ENCODE peak calls at places on chromosomes 13 and 19, in four cellular contexts. P, W, L and O are unnamed samples.
A peak's percentile ranks its signal among the peaks of the same experiment; 100 is the strongest.

GRCh38 chr13:25692156-25692555 is 320.4 kb downstream of the ATP8A2 start:
- DNase-seq in P (no peak), L (no peak), W (no peak), O (no peak)

GRCh38 chr13:104773775-104774174 is 1707.6 kb upstream of the SLC10A2 start:
- DNase-seq in P (no peak), L (no peak), W (no peak), O (peak; percentile 51)

GRCh38 chr13:103539265-103539664 is 473.0 kb upstream of the SLC10A2 start:
- DNase-seq in W (no peak), L (no peak), P (no peak), O (peak; percentile 94)

GRCh38 chr13:42041684-42042035 is 6.8 kb upstream of the DGKH start:
- DNase-seq in L (peak; percentile 97), P (no peak), W (no peak), O (peak; percentile 31)

GRCh38 chr19:33395561-33396550 is 22.3 kb downstream of the CEBPG start:
- DNase-seq in W (no peak), L (peak; percentile 100), P (no peak), O (no peak)

GRCh38 chr13:33284016-33284415 is 1.5 kb downstream of the STARD13 start:
- DNase-seq in W (no peak), L (peak; percentile 26), P (no peak), O (no peak)

GRCh38 chr19:47156861-47157454 is 26.3 kb downstream of the SAE1 start:
- DNase-seq in P (no peak), W (peak; percentile 43), L (no peak), O (no peak)

GRCh38 chr19:38812841-38813320 is at the start of gene LGALS4:
- DNase-seq in L (peak; percentile 72), W (no peak), P (no peak), O (no peak)

GRCh38 chr13:39516140-39516539 is 86.9 kb downstream of the LHFPL6 start:
- DNase-seq in P (no peak), L (peak; percentile 25), W (no peak), O (peak; percentile 40)

GRCh38 chr19:55594996-55595530 is 4.3 kb downstream of the FIZ1 start:
- DNase-seq in P (no peak), W (no peak), L (peak; percentile 36), O (no peak)

GRCh38 chr13:73056054-73056962 is 2.5 kb upstream of the KLF5 start:
- DNase-seq in W (no peak), L (peak; percentile 87), P (no peak), O (peak; percentile 62)

GRCh38 chr13:27000686-27001085 is 170.9 kb downstream of the USP12 start:
- DNase-seq in W (no peak), P (no peak), L (no peak), O (no peak)

GRCh38 chr19:10419646-10420443 is 493 bp upstream of the PDE4A start:
- DNase-seq in W (peak; percentile 57), L (peak; percentile 95), P (no peak), O (no peak)

GRCh38 chr13:105567951-105568510 is 967.4 kb downstream of the EFNB2 start:
- DNase-seq in P (no peak), W (no peak), L (no peak), O (no peak)

GRCh38 chr19:36547001-36547732 is 19.1 kb upstream of the ZNF260 start:
- DNase-seq in L (no peak), W (no peak), P (no peak), O (no peak)

GRCh38 chr13:29292045-29292444 is 303.4 kb downstream of the SLC7A1 start:
- DNase-seq in W (no peak), P (no peak), L (no peak), O (no peak)

GRCh38 chr19:28867978-28868377 is 345.0 kb downstream of the UQCRFS1 start:
- DNase-seq in W (no peak), L (no peak), P (no peak), O (no peak)

GRCh38 chr19:5035105-5035761 is 66.3 kb downstream of the KDM4B start:
- DNase-seq in W (no peak), P (no peak), L (no peak), O (no peak)

GRCh38 chr19:36100476-36100875 is 10.5 kb upstream of the OVOL3 start:
- DNase-seq in W (no peak), L (peak; percentile 36), P (no peak), O (no peak)

GRCh38 chr19:11020423-11020822 is 59.6 kb downstream of the SMARCA4 start:
- DNase-seq in W (no peak), L (no peak), P (no peak), O (no peak)

GRCh38 chr13:42048323-42048624 is 174 bp upstream of the DGKH start:
- DNase-seq in W (peak; percentile 12), L (peak; percentile 88), P (no peak), O (no peak)

GRCh38 chr13:100128373-100128772 is 39.5 kb downstream of the PCCA start:
- DNase-seq in L (no peak), W (no peak), P (no peak), O (no peak)

GRCh38 chr13:80904386-80904785 is 563.5 kb upstream of the SPRY2 start:
- DNase-seq in P (no peak), L (no peak), W (no peak), O (no peak)

GRCh38 chr13:24097667-24098066 is 62.9 kb upstream of the SPATA13 start:
- DNase-seq in W (no peak), L (no peak), P (no peak), O (no peak)

GRCh38 chr19:18502236-18502632 is 19.6 kb downstream of the ELL start:
- DNase-seq in P (no peak), L (peak; percentile 80), W (no peak), O (no peak)